ENCODE peak calls at places on chromosomes 12 and 14, in nine cellular contexts. J is heart left ventricle, I is prostate gland, T is body of pancreas, B is upper lobe of left lung, F is gastrocnemius medialis, H is breast epithelium, W is H54, O is vagina. N is an unnamed sample.

GRCh38 chr12:52564582-52564981 is 9.1 kb downstream of the KRT74 start:
- DNase-seq in J (no peak), I (no peak), T (no peak), B (no peak), F (no peak), H (no peak), W (no peak), O (no peak), N (no peak)

GRCh38 chr12:95099270-95099790 is 25.9 kb upstream of the NR2C1 start:
- DNase-seq in J (no peak), I (no peak), T (no peak), B (no peak), F (no peak), H (no peak), W (no peak), O (no peak), N (no peak)

GRCh38 chr14:53144244-53144643 is 8.9 kb downstream of the DDHD1 start:
- DNase-seq in J (no peak), I (no peak), T (no peak), B (no peak), F (no peak), H (no peak), W (no peak), O (no peak), N (no peak)

GRCh38 chr12:2409656-2410265 is 357.0 kb downstream of the CACNA1C start:
- DNase-seq in J (no peak), I (no peak), T (no peak), B (no peak), F (no peak), H (no peak), W (no peak), O (no peak), N (no peak)

GRCh38 chr12:119236372-119236771 is 57.6 kb downstream of the HSPB8 start:
- DNase-seq in J (no peak), I (no peak), T (no peak), B (no peak), F (no peak), H (no peak), W (no peak), O (no peak), N (no peak)

GRCh38 chr12:40945772-40946171 is 242.3 kb upstream of the PDZRN4 start:
- DNase-seq in J (no peak), I (no peak), T (no peak), B (no peak), F (no peak), H (no peak), W (no peak), O (no peak), N (no peak)

GRCh38 chr14:87745507-87746118 is 247.4 kb downstream of the GALC start:
- DNase-seq in J (no peak), I (no peak), T (peak), B (no peak), F (no peak), H (no peak), W (no peak), O (no peak), N (no peak)

GRCh38 chr14:69318241-69318640 is 58.3 kb downstream of the GALNT16 start:
- DNase-seq in J (no peak), I (no peak), T (no peak), B (no peak), F (no peak), H (no peak), W (no peak), O (peak), N (peak)

GRCh38 chr12:10016881-10017280 is 6.5 kb downstream of the CLEC12B start:
- DNase-seq in J (no peak), I (no peak), T (no peak), B (no peak), F (no peak), H (no peak), W (no peak), O (no peak), N (no peak)

GRCh38 chr12:53049582-53050318 is at the start of gene TNS2:
- DNase-seq in J (peak), I (no peak), T (peak), B (peak), F (peak), H (peak), W (peak), O (no peak), N (peak)

GRCh38 chr12:124484526-124484953 is 82.9 kb downstream of the NCOR2 start:
- DNase-seq in J (no peak), I (no peak), T (no peak), B (no peak), F (no peak), H (no peak), W (no peak), O (no peak), N (no peak)

GRCh38 chr14:67636361-67636919 is 16.7 kb downstream of the ARG2 start:
- DNase-seq in J (no peak), I (no peak), T (no peak), B (no peak), F (peak), H (no peak), W (no peak), O (no peak), N (no peak)

GRCh38 chr12:131700271-131700670 is 10.6 kb upstream of the SFSWAP start:
- DNase-seq in J (no peak), I (no peak), T (no peak), B (no peak), F (no peak), H (no peak), W (no peak), O (peak), N (no peak)

GRCh38 chr14:32625211-32625610 is 296.1 kb downstream of the AKAP6 start:
- DNase-seq in J (no peak), I (no peak), T (no peak), B (no peak), F (no peak), H (no peak), W (no peak), O (no peak), N (no peak)

GRCh38 chr14:103395245-103395644 is 10.0 kb downstream of the MARK3 start:
- DNase-seq in J (no peak), I (no peak), T (no peak), B (no peak), F (no peak), H (no peak), W (no peak), O (no peak), N (no peak)

GRCh38 chr12:52721838-52722470 is 18.6 kb upstream of the KRT77 start:
- DNase-seq in J (no peak), I (no peak), T (no peak), B (no peak), F (no peak), H (no peak), W (no peak), O (no peak), N (no peak)

GRCh38 chr12:93813972-93814821 is 137.0 kb downstream of the CRADD start:
- DNase-seq in J (peak), I (peak), T (peak), B (peak), F (peak), H (peak), W (no peak), O (no peak), N (peak)

GRCh38 chr12:111437816-111438454 is 32.2 kb downstream of the SH2B3 start:
- DNase-seq in J (peak), I (no peak), T (no peak), B (peak), F (no peak), H (no peak), W (peak), O (no peak), N (peak)

GRCh38 chr12:26471560-26471959 is 276.2 kb downstream of the SSPN start:
- DNase-seq in J (no peak), I (no peak), T (no peak), B (peak), F (no peak), H (no peak), W (no peak), O (no peak), N (no peak)

GRCh38 chr12:54005531-54005852 is 3.3 kb upstream of the HOXC8 start:
- DNase-seq in J (no peak), I (no peak), T (no peak), B (no peak), F (no peak), H (no peak), W (no peak), O (no peak), N (no peak)

GRCh38 chr14:50053935-50054334 is 62.4 kb downstream of the VCPKMT start:
- DNase-seq in J (no peak), I (no peak), T (no peak), B (no peak), F (no peak), H (no peak), W (no peak), O (no peak), N (peak)

GRCh38 chr12:93804392-93805179 is 127.4 kb downstream of the CRADD start:
- DNase-seq in J (no peak), I (no peak), T (no peak), B (no peak), F (no peak), H (no peak), W (no peak), O (no peak), N (no peak)

GRCh38 chr14:24798911-24799310 is 164.9 kb upstream of the GZMB start:
- DNase-seq in J (no peak), I (no peak), T (no peak), B (no peak), F (no peak), H (no peak), W (no peak), O (no peak), N (no peak)

GRCh38 chr12:120495189-120495722 is 657 bp upstream of the DYNLL1 start:
- DNase-seq in J (peak), I (no peak), T (no peak), B (no peak), F (no peak), H (no peak), W (no peak), O (no peak), N (no peak)

GRCh38 chr12:15717940-15718567 is 71.1 kb downstream of the EPS8 start:
- DNase-seq in J (no peak), I (no peak), T (no peak), B (no peak), F (no peak), H (no peak), W (no peak), O (no peak), N (no peak)

GRCh38 chr14:57346741-57347140 is 43.6 kb upstream of the NAA30 start:
- DNase-seq in J (no peak), I (no peak), T (no peak), B (no peak), F (no peak), H (no peak), W (no peak), O (no peak), N (no peak)

GRCh38 chr12:6540181-6540877 is 6.0 kb downstream of the GAPDH start:
- DNase-seq in J (peak), I (peak), T (peak), B (peak), F (peak), H (peak), W (peak), O (no peak), N (peak)
- TF ChIP-seq POLR2A in J (no peak), I (peak), T (no peak), B (no peak), F (no peak), H (no peak), W (peak), O (no peak), N (no peak)

DNA sequence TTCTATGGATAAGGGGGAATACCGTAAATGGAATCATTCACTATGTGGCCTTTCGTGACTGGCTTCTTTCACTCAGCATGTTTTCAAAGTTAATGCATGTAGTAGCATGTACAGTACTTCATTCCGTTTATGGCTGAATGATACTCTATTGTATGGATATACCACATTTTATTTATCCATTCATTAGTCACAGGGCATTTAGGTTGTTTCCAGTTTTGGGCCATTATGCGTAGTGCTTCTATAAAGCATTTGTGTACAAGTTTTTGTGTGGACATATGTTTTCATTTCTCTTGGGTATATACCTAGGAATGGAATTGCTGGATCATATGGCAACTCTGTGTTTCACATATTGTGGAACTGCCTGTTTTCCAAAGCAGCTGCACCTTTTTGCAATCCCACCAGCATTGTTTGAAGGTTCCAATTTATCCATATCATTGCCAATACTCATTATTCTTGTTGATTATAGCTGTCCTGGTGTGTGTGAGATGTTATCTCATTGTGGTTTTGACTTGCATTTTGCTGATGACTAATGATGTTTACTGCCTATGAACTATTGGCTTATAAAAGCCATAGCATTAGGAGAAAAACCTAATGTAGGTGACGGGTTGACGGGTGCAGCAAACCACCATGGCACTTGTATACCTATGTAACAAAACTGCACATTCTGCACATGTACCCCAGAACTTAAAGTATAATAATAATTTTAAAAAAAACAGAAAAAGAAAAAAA is 45.5 kb downstream of the ATF7IP start:
- DNase-seq in J (no peak), I (no peak), T (no peak), B (no peak), F (no peak), H (no peak), W (no peak), O (no peak), N (no peak)
- TF ChIP-seq POLR2A in J (no peak), I (no peak), T (no peak), B (no peak), F (no peak), H (no peak), W (no peak), O (no peak), N (no peak)

DNA sequence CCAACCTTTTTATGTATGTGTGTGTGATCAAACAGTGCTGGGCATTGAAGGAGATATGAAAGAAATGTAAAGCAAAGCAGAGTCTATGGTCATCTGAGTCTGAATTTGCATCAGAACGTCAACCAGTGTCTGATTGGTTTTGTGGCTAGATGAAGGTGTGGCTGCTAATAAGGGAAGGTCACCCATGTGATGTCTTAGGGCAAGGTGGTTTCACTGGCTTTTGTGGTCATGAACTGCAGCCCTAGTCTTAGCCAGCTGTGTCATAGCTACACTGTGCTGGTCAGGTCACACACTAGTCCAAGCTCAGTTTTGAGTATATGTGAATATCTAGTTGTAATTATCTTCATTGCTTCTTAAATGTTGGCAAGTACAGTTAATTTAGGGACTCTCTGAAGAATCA is 105.8 kb downstream of the TGFB3 start:
- DNase-seq in J (no peak), I (no peak), T (no peak), B (no peak), F (no peak), H (no peak), W (no peak), O (no peak), N (no peak)
- TF ChIP-seq POLR2A in J (no peak), I (no peak), T (no peak), B (no peak), F (no peak), H (no peak), W (no peak), O (no peak), N (no peak)

DNA sequence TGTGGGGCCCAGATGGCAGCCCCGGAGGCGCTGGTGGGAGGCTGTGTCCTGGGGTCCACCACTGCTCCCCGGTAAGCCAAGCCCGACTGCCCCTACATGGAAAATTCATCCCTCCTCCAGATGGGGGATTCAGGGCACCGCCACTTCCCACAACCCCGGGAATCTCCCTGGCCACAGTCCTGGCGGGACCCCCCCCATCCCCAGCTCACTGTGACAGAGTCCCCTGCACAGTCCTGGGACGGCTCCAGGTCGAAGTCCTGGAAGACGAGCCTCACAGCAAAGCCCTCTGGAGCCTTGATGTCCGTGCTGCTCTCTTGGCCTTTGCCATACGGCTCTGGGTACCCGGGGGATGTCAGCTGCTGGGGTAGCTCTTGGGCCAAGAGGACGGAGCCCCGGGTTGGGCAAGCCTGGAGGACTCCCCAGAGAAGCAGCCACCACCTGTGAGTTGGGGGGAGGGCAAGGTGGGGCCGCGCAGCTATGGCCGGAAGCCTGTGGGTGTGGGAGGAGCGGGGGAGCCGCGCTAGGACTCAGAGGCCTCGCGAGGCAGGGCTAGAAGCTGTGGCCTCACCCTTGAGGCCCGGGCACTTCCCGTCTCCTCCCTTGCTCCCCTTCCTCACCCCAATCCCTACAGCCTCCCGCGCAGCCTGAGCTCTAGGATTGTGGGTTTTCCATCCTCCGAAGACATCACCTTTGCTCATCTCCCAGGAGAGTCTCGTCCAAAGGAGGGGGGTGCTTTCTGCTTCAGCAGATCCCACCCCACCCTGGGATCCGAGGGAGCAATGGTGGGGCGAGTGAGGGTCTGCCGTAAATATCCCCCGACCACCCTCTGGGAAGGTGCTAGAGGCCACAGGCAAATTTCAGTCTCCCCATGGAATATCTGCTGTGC is 729 bp downstream of the C1RL start:
- DNase-seq in J (peak), I (peak), T (peak), B (peak), F (peak), H (peak), W (peak), O (no peak), N (peak)
- TF ChIP-seq POLR2A in J (no peak), I (peak), T (peak), B (peak), F (peak), H (peak), W (peak), O (no peak), N (no peak)

DNA sequence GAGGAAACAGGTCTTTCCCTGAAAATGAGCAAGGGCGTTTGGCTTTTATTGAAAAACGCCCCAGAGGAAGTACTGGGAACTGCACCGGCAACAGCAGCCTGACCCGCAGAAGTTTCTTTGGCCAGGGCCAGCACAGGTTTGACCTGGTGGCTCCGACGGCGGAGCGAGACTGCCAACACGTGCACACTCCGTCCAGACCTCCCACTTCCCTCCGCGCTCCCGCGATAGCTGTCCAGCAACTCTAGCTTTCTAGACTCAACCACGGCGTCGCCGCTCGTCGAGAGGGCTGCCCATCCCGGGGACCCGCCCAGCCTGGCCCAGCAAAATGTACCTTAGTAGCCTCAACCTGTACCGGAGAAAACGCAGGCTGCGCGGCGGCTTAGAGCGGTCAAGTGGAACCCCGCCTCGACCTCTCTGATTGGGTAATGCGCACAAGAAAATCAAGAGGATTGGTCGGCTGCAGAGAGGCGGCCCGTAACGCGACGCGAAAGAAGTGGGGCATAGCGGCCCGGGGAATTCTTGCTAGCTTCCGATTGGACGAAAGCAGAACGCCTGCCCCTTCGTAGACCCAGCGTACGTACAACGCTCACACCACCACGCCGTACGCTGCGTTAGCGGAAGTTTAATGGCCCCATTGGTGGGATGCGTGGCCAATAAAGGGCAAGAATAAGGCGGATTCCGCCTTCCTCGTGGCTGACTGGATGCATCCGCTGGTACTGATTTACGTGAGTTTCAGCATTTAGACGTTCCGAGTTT is at the start of gene WDR89:
- DNase-seq in J (peak), I (peak), T (peak), B (peak), F (peak), H (peak), W (peak), O (peak), N (peak)
- TF ChIP-seq POLR2A in J (no peak), I (peak), T (peak), B (peak), F (peak), H (peak), W (peak), O (no peak), N (no peak)

DNA sequence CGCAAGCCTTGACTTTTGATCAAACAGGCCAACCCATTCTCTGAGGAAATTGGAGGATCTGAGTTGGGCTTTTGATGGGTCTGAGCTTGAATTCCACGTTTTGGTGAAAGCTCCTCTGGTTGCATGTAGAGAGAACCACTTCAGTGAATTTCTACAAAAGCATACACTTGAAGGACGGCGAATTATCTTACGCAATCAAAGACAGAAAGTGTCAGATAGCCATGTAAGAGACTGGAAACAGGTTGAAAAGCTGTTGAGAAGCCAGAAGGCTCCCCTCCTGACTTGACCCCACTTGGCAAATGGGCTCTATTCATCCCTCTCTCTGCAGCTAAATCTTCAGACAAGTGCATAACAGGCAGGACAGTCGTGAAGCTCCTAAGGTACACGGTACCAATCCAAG is 809.1 kb downstream of the BCL11B start:
- DNase-seq in J (no peak), I (no peak), T (no peak), B (no peak), F (no peak), H (no peak), W (no peak), O (no peak), N (no peak)
- TF ChIP-seq POLR2A in J (no peak), I (no peak), T (no peak), B (no peak), F (no peak), H (no peak), W (no peak), O (no peak), N (no peak)

GRCh38 chr12:121794532-121795028 is 1.1 kb upstream of the RHOF start:
- DNase-seq in J (peak), I (no peak), T (peak), B (no peak), F (no peak), H (no peak), W (no peak), O (no peak), N (no peak)

GRCh38 chr12:121793501-121793835 is at the start of gene RHOF:
- DNase-seq in J (no peak), I (no peak), T (peak), B (peak), F (no peak), H (no peak), W (no peak), O (no peak), N (no peak)

GRCh38 chr12:121792607-121793500 is 634 bp downstream of the RHOF start:
- DNase-seq in J (no peak), I (no peak), T (no peak), B (peak), F (no peak), H (no peak), W (no peak), O (no peak), N (no peak)

GRCh38 chr12:121795029-121795977 is 1.8 kb upstream of the RHOF start:
- DNase-seq in J (peak), I (peak), T (peak), B (peak), F (peak), H (peak), W (no peak), O (no peak), N (peak)

GRCh38 chr12:121793836-121794531 is 496 bp upstream of the RHOF start:
- DNase-seq in J (peak), I (peak), T (peak), B (peak), F (peak), H (peak), W (no peak), O (no peak), N (peak)
- TF ChIP-seq POLR2A in J (no peak), I (peak), T (peak), B (no peak), F (no peak), H (no peak), W (peak), O (no peak), N (no peak)

N was measured in lower leg skin.